ENCODE peak calls at places on chromosome 21, in six cellular contexts. One of them, this sample, is unnamed. For H3K4me1 and H3K27me3, the result is how much of the 10 kb centered on the place peaks cover.

GRCh38 chr21:39452207-39452964 is 616 bp downstream of the SH3BGR start:
- DNase-seq in neuronal stem cell: no peak
- DNase-seq in mesendoderm: no peak
- DNase-seq in Panc1: peak
- DNase-seq in endodermal cell: no peak
- DNase-seq in CD8-positive, alpha-beta memory T cell: no peak
- DNase-seq in this sample: peak

GRCh38 chr21:29332461-29333354 is 34.0 kb downstream of the BACH1 start:
- DNase-seq in neuronal stem cell: no peak
- DNase-seq in endodermal cell: no peak
- DNase-seq in mesendoderm: no peak
- DNase-seq in Panc1: no peak
- DNase-seq in CD8-positive, alpha-beta memory T cell: no peak
- DNase-seq in this sample: peak

GRCh38 chr21:44085491-44086321 is 21.5 kb upstream of the PWP2 start:
- DNase-seq in CD8-positive, alpha-beta memory T cell: no peak
- DNase-seq in Panc1: no peak
- DNase-seq in endodermal cell: no peak
- DNase-seq in neuronal stem cell: no peak
- DNase-seq in mesendoderm: no peak
- DNase-seq in this sample: no peak

GRCh38 chr21:15729674-15730483 is at the start of gene USP25:
- DNase-seq in mesendoderm: peak
- DNase-seq in endodermal cell: peak
- DNase-seq in CD8-positive, alpha-beta memory T cell: peak
- DNase-seq in neuronal stem cell: peak
- DNase-seq in Panc1: no peak
- DNase-seq in this sample: peak

GRCh38 chr21:16087523-16087922 is 357.7 kb downstream of the USP25 start:
- DNase-seq in CD8-positive, alpha-beta memory T cell: no peak
- DNase-seq in mesendoderm: no peak
- DNase-seq in neuronal stem cell: no peak
- DNase-seq in endodermal cell: no peak
- DNase-seq in Panc1: no peak
- DNase-seq in this sample: no peak

GRCh38 chr21:25911730-25912401 is 177.1 kb downstream of the GABPA start:
- DNase-seq in neuronal stem cell: no peak
- DNase-seq in CD8-positive, alpha-beta memory T cell: no peak
- DNase-seq in endodermal cell: no peak
- DNase-seq in mesendoderm: no peak
- DNase-seq in Panc1: no peak
- DNase-seq in this sample: no peak

GRCh38 chr21:15848632-15849031 is 118.8 kb downstream of the USP25 start:
- DNase-seq in neuronal stem cell: no peak
- DNase-seq in mesendoderm: no peak
- DNase-seq in CD8-positive, alpha-beta memory T cell: no peak
- DNase-seq in endodermal cell: no peak
- DNase-seq in Panc1: no peak
- DNase-seq in this sample: peak

GRCh38 chr21:16473965-16474364 is 744.2 kb downstream of the USP25 start:
- DNase-seq in endodermal cell: no peak
- DNase-seq in mesendoderm: no peak
- DNase-seq in Panc1: no peak
- DNase-seq in neuronal stem cell: no peak
- DNase-seq in CD8-positive, alpha-beta memory T cell: no peak
- DNase-seq in this sample: peak

GRCh38 chr21:17476006-17476405 is 36.8 kb upstream of the CXADR start:
- DNase-seq in endodermal cell: no peak
- DNase-seq in Panc1: no peak
- DNase-seq in neuronal stem cell: no peak
- DNase-seq in CD8-positive, alpha-beta memory T cell: no peak
- DNase-seq in mesendoderm: no peak
- DNase-seq in this sample: no peak

GRCh38 chr21:23401278-23401677 is 2206.0 kb downstream of the MRPL39 start:
- DNase-seq in CD8-positive, alpha-beta memory T cell: no peak
- DNase-seq in mesendoderm: peak
- DNase-seq in endodermal cell: no peak
- DNase-seq in Panc1: peak
- DNase-seq in neuronal stem cell: no peak
- DNase-seq in this sample: no peak

GRCh38 chr21:26199471-26199870 is 28.9 kb upstream of the APP start:
- DNase-seq in Panc1: no peak
- DNase-seq in mesendoderm: no peak
- DNase-seq in neuronal stem cell: no peak
- DNase-seq in CD8-positive, alpha-beta memory T cell: no peak
- DNase-seq in endodermal cell: no peak
- DNase-seq in this sample: peak

DNA sequence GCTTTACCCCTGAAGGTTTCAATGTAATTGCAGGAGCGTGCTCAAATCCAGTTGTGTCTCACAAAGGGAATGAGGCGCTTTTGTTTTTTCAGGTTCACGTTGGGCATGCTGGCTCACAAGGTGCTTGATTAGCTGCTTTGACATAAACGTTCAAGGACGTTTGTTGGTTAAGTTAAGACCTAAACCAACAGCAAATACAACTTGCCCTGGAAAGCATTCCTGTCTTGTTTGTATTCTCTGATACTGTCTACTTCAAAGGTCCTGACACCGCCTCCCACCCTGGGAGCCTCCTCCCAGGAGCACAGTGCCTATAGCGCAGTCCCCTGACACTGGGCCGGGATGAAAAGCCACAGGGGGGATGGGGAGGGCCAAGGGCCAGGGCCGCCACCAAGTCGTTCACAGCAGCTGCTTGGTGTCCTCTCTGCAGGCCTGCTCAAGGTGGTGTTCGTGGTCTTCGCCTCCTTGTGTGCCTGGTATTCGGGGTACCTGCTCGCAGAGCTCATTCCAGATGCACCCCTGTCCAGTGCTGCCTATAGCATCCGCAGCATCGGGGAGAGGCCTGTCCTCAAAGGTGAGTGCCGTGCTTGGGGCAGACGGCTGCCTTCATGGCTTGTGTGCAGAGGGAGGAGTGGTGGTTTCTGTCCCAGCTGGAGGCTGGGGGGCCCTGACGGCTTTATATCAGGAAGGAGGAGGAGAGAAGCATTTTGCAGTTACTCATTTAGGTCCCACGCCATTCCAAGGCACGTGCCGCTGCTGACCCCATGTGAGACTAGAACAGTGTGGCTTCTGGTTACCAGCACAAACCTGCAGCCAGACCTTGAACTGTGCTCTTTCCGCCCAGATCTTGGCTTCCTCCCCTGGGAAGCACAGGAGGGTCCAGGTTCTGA is 6.1 kb downstream of the FAM3B start:
- DNase-seq in endodermal cell: peak
- DNase-seq in Panc1: no peak
- DNase-seq in neuronal stem cell: no peak
- DNase-seq in CD8-positive, alpha-beta memory T cell: no peak
- DNase-seq in mesendoderm: no peak
- DNase-seq in this sample: no peak
- H3K4me1 ChIP-seq in endodermal cell: under half
- H3K4me1 ChIP-seq in Panc1: under half
- H3K4me1 ChIP-seq in neuronal stem cell: under half
- H3K4me1 ChIP-seq in CD8-positive, alpha-beta memory T cell: under half
- H3K4me1 ChIP-seq in mesendoderm: under half
- H3K4me1 ChIP-seq in this sample: under half

DNA sequence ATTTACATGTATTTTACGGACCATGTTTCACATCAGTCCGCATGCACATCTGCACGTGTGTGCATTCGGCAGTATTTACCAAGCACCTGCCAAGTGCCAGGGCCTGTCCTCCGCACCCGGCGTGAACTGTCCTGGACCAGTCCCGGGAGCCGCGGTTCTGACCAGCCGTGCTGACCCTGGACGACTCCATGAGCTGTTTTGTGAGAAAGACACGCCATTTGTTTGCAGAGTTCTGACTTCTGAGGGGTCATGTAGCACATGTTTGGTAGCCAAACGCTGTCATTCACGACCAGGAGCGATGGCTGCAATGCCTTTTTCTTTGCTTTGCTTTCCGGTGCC is 3.3 kb upstream of the OLIG2 start:
- DNase-seq in mesendoderm: no peak
- DNase-seq in Panc1: no peak
- DNase-seq in CD8-positive, alpha-beta memory T cell: no peak
- DNase-seq in neuronal stem cell: no peak
- DNase-seq in endodermal cell: peak
- DNase-seq in this sample: no peak
- H3K27me3 ChIP-seq in mesendoderm: half or more
- H3K27me3 ChIP-seq in Panc1: under half
- H3K27me3 ChIP-seq in CD8-positive, alpha-beta memory T cell: half or more
- H3K27me3 ChIP-seq in neuronal stem cell: half or more
- H3K27me3 ChIP-seq in endodermal cell: half or more
- H3K27me3 ChIP-seq in this sample: half or more

DNA sequence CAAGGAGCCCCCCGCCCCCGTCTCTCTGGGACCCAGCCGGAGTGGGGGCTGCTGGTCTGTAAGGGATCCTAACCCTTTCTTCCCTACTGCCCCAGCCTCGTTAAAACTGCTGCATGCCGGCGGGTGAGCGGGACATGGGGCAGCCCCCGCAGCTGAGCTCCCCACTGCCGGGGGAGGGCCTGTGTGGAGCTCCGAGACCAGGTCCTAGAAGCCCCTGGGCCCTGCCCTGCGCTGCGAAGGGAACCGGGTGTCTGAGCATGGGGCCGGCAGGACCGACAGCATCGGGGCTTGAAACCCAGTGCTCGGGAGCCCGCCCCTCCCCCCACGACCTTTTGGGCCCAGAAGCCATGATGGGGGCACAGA is 9.2 kb upstream of the COL6A1 start:
- DNase-seq in Panc1: no peak
- DNase-seq in CD8-positive, alpha-beta memory T cell: no peak
- DNase-seq in mesendoderm: peak
- DNase-seq in endodermal cell: no peak
- DNase-seq in neuronal stem cell: no peak
- DNase-seq in this sample: peak
- H3K4me1 ChIP-seq in Panc1: under half
- H3K4me1 ChIP-seq in CD8-positive, alpha-beta memory T cell: under half
- H3K4me1 ChIP-seq in mesendoderm: under half
- H3K4me1 ChIP-seq in endodermal cell: under half
- H3K4me1 ChIP-seq in neuronal stem cell: under half
- H3K4me1 ChIP-seq in this sample: under half

DNA sequence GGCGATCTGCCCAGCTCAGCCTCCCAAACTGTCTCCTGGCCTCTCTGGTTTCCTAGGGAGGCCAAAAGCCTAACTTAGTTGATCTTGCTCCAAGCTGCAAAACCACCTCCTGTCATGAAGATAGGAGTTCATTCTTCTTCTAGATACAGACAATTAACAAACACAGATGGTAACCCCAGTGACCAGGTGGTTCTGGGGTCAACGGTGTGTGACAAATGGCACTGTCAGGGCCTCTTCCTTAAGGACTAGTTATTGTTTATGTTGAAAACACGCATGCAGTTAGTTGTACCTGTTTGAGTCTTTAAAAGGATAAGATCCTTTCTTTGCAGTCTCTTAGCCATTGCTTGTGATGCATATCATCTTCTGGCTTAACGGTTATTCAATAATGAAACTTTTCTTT is 4.6 kb upstream of the UMODL1 start:
- DNase-seq in neuronal stem cell: no peak
- DNase-seq in endodermal cell: no peak
- DNase-seq in mesendoderm: peak
- DNase-seq in Panc1: no peak
- DNase-seq in CD8-positive, alpha-beta memory T cell: no peak
- DNase-seq in this sample: no peak
- H3K27me3 ChIP-seq in neuronal stem cell: under half
- H3K27me3 ChIP-seq in endodermal cell: under half
- H3K27me3 ChIP-seq in mesendoderm: under half
- H3K27me3 ChIP-seq in Panc1: under half
- H3K27me3 ChIP-seq in CD8-positive, alpha-beta memory T cell: under half
- H3K27me3 ChIP-seq in this sample: under half

This sample was measured in GM23248.